ENCODE peak calls at places on chromosome 13, in five cellular contexts. Z is H1, I is esophagus muscularis mucosa, Q is A549, O is upper lobe of left lung. A is an unnamed sample.

GRCh38 chr13:94617389-94618000 is 15.8 kb downstream of the GPR180 start:
- DNase-seq in O (no peak), Z (no peak), Q (no peak), I (no peak), A (no peak)

GRCh38 chr13:49821216-49821820 is 28.8 kb upstream of the KPNA3 start:
- DNase-seq in O (no peak), Z (no peak), Q (peak), I (no peak), A (no peak)

GRCh38 chr13:79779761-79780160 is 298.8 kb downstream of the NDFIP2 start:
- DNase-seq in O (no peak), I (no peak), Q (no peak), Z (no peak), A (no peak)

GRCh38 chr13:113275387-113275786 is 21.7 kb upstream of the LAMP1 start:
- DNase-seq in I (no peak), O (no peak), Z (peak), Q (peak), A (peak)

GRCh38 chr13:59755647-59756290 is 408.0 kb downstream of the DIAPH3 start:
- DNase-seq in Z (no peak), Q (no peak), O (no peak), I (no peak), A (no peak)

GRCh38 chr13:99516153-99516929 is 15.1 kb downstream of the TM9SF2 start:
- DNase-seq in Z (no peak), Q (no peak), I (no peak), O (no peak), A (no peak)

GRCh38 chr13:77466757-77467156 is 68.7 kb upstream of the SCEL start:
- DNase-seq in I (no peak), Z (no peak), Q (no peak), O (no peak), A (no peak)

GRCh38 chr13:35256459-35257148 is 219.9 kb downstream of the MAB21L1 start:
- DNase-seq in Q (no peak), Z (no peak), I (no peak), O (peak), A (no peak)

GRCh38 chr13:60627071-60627686 is 230.2 kb downstream of the TDRD3 start:
- DNase-seq in O (no peak), I (no peak), Z (peak), Q (peak), A (no peak)

GRCh38 chr13:20356437-20356836 is 124.3 kb upstream of the GJB6 start:
- DNase-seq in Z (no peak), Q (no peak), I (no peak), O (no peak), A (no peak)

GRCh38 chr13:99960663-99961440 is 10.7 kb downstream of the ZIC5 start:
- DNase-seq in Q (no peak), Z (no peak), O (no peak), I (no peak), A (peak)

GRCh38 chr13:111602874-111603273 is 282.4 kb downstream of the TEX29 start:
- DNase-seq in I (no peak), O (peak), Q (no peak), Z (no peak), A (no peak)

GRCh38 chr13:94031609-94032008 is 447.9 kb downstream of the DCT start:
- DNase-seq in O (no peak), Q (no peak), I (no peak), Z (no peak), A (no peak)

GRCh38 chr13:102769679-102770078 is 3.9 kb downstream of the TEX30 start:
- DNase-seq in Z (no peak), Q (no peak), I (no peak), O (no peak), A (no peak)

GRCh38 chr13:101473458-101473857 is 21.0 kb downstream of the ITGBL1 start:
- DNase-seq in Z (no peak), O (no peak), Q (no peak), I (no peak), A (no peak)

GRCh38 chr13:93217701-93218100 is 8.9 kb upstream of the GPC6 start:
- DNase-seq in I (no peak), Z (no peak), O (no peak), Q (no peak), A (no peak)

GRCh38 chr13:76943646-76944045 is 4.7 kb upstream of the ACOD1 start:
- DNase-seq in O (no peak), I (no peak), Q (no peak), Z (no peak), A (no peak)

GRCh38 chr13:72463561-72463960 is 263.9 kb downstream of the MZT1 start:
- DNase-seq in Z (no peak), Q (no peak), I (no peak), O (no peak), A (no peak)

GRCh38 chr13:111209613-111210012 is 94.5 kb downstream of the ARHGEF7 start:
- DNase-seq in Z (no peak), Q (no peak), I (no peak), O (no peak), A (no peak)

GRCh38 chr13:112880976-112881540 is 88.0 kb upstream of the MCF2L start:
- DNase-seq in I (no peak), O (no peak), Q (no peak), Z (no peak), A (no peak)

GRCh38 chr13:90732049-90732448 is 615.4 kb upstream of the MIR17HG start:
- DNase-seq in Z (peak), I (no peak), O (no peak), Q (peak), A (no peak)

GRCh38 chr13:98890186-98890585 is 87.7 kb downstream of the DOCK9 start:
- DNase-seq in O (no peak), Z (no peak), Q (no peak), I (no peak), A (no peak)

GRCh38 chr13:60012503-60012902 is 151.2 kb downstream of the DIAPH3 start:
- DNase-seq in I (no peak), O (no peak), Q (no peak), Z (no peak), A (peak)

GRCh38 chr13:98937911-98938381 is 39.9 kb downstream of the DOCK9 start:
- DNase-seq in O (no peak), Q (no peak), Z (peak), I (peak), A (no peak)

GRCh38 chr13:30038884-30039283 is 188.5 kb upstream of the UBL3 start:
- DNase-seq in I (no peak), Z (no peak), Q (no peak), O (no peak), A (no peak)

GRCh38 chr13:37138917-37139316 is 33.5 kb upstream of the CSNK1A1L start:
- DNase-seq in O (no peak), I (no peak), Q (no peak), Z (no peak), A (no peak)

GRCh38 chr13:113076681-113077401 is 28.8 kb upstream of the F7 start:
- DNase-seq in Q (no peak), I (no peak), O (peak), Z (no peak), A (no peak)

GRCh38 chr13:110289661-110290060 is 17.3 kb downstream of the COL4A1 start:
- DNase-seq in O (no peak), Z (no peak), I (no peak), Q (no peak), A (no peak)

GRCh38 chr13:45367995-45368394 is 27.0 kb upstream of the TPT1 start:
- DNase-seq in Q (no peak), O (no peak), I (no peak), Z (no peak), A (no peak)
- H3K27ac ChIP-seq in Q (peak), O (no peak), I (no peak), Z (no peak), A (peak)

GRCh38 chr13:67075239-67075638 is 154.9 kb downstream of the PCDH9 start:
- DNase-seq in Q (peak), I (no peak), Z (no peak), O (no peak), A (no peak)

GRCh38 chr13:67071918-67072598 is 158.1 kb downstream of the PCDH9 start:
- DNase-seq in Z (no peak), O (no peak), Q (no peak), I (no peak), A (no peak)

GRCh38 chr13:67064920-67065319 is 165.2 kb downstream of the PCDH9 start:
- DNase-seq in Z (no peak), I (no peak), O (no peak), Q (no peak), A (no peak)

GRCh38 chr13:67070306-67070705 is 159.8 kb downstream of the PCDH9 start:
- DNase-seq in O (no peak), Q (no peak), Z (no peak), I (no peak), A (no peak)

GRCh38 chr13:67069117-67069767 is 160.9 kb downstream of the PCDH9 start:
- DNase-seq in Z (no peak), I (no peak), O (no peak), Q (peak), A (no peak)
- TF ChIP-seq EP300 in Z (no peak), I (no peak), O (no peak), Q (no peak), A (no peak)

GRCh38 chr13:46550822-46551221 is 2.1 kb upstream of the LRCH1 start:
- DNase-seq in O (no peak), I (no peak), Q (no peak), Z (no peak), A (no peak)
- H3K27ac ChIP-seq in O (no peak), I (no peak), Q (no peak), Z (no peak), A (no peak)

GRCh38 chr13:26469602-26470001 is 87.9 kb upstream of the WASF3 start:
- DNase-seq in I (peak), Q (no peak), Z (no peak), O (no peak), A (no peak)
- TF ChIP-seq EP300 in I (no peak), Q (no peak), Z (no peak), O (no peak), A (no peak)